ENCODE peak calls at places on chromosomes 12 and 14, in eight cellular contexts. X is thoracic aorta, C is ovary, I is SK-N-SH, P is left ventricle myocardium inferior, E is uterus, K is left lung, U is HCT116. L is an unnamed sample.
A peak's percentile ranks its signal among the peaks of the same experiment; 100 is the strongest.

GRCh38 chr14:105099778-105100177 is 34.5 kb upstream of the GPR132 start:
- DNase-seq in I (no peak), C (no peak), P (no peak), E (no peak), X (no peak), K (no peak), U (no peak), L (no peak)

GRCh38 chr14:99569725-99570541 is 34.1 kb downstream of the CCDC85C start:
- DNase-seq in P (no peak), I (no peak), K (no peak), E (no peak), C (no peak), U (no peak), X (no peak), L (no peak)

GRCh38 chr14:100784523-100785337 is 41.2 kb upstream of the MEG3 start:
- DNase-seq in K (no peak), U (no peak), I (no peak), C (peak; percentile 11), X (no peak), E (no peak), P (no peak), L (no peak)

GRCh38 chr14:94164685-94165431 is 9.3 kb upstream of the PPP4R4 start:
- DNase-seq in C (peak; percentile 44), K (no peak), P (no peak), E (no peak), X (no peak), I (no peak), U (no peak), L (no peak)

GRCh38 chr12:44972746-44973421 is 78.0 kb downstream of the DBX2 start:
- DNase-seq in C (no peak), I (peak; percentile 46), U (peak; percentile 22), K (no peak), E (no peak), X (no peak), P (no peak), L (no peak)

GRCh38 chr14:62179367-62180018 is 417.3 kb downstream of the SNAPC1 start:
- DNase-seq in I (peak; percentile 22), X (no peak), P (peak; percentile 16), K (peak; percentile 35), U (peak; percentile 13), E (peak; percentile 33), C (no peak), L (no peak)

GRCh38 chr12:91551242-91551641 is 368.6 kb upstream of the DCN start:
- DNase-seq in C (no peak), U (no peak), P (no peak), I (no peak), X (no peak), K (no peak), E (no peak), L (no peak)

GRCh38 chr12:81888961-81889360 is 129.8 kb upstream of the PPFIA2 start:
- DNase-seq in I (no peak), X (no peak), C (no peak), E (no peak), U (no peak), P (no peak), K (no peak), L (no peak)

GRCh38 chr12:116027551-116027821 is 250.0 kb downstream of the MED13L start:
- DNase-seq in E (no peak), I (no peak), K (no peak), C (no peak), U (no peak), P (no peak), X (no peak), L (no peak)

GRCh38 chr12:52223411-52224039 is 9.5 kb upstream of the KRT7 start:
- DNase-seq in C (no peak), P (no peak), X (no peak), E (no peak), U (no peak), K (no peak), I (no peak), L (no peak)

GRCh38 chr14:67477926-67478915 is 10.3 kb downstream of the TMEM229B start:
- DNase-seq in C (no peak), I (no peak), K (no peak), P (no peak), U (no peak), X (no peak), E (no peak), L (no peak)

GRCh38 chr14:58152569-58152857 is 500 bp upstream of the ARMH4 start:
- DNase-seq in C (no peak), E (no peak), X (no peak), I (no peak), K (no peak), P (no peak), U (no peak), L (no peak)

GRCh38 chr14:58149196-58149595 is 2.8 kb downstream of the ARMH4 start:
- DNase-seq in C (no peak), E (no peak), X (no peak), I (no peak), P (no peak), U (no peak), K (no peak), L (no peak)

GRCh38 chr14:58150243-58150805 is 1.7 kb downstream of the ARMH4 start:
- DNase-seq in E (no peak), K (no peak), I (no peak), U (no peak), X (no peak), P (no peak), C (no peak), L (no peak)

GRCh38 chr14:58151701-58152568 is at the start of gene ARMH4:
- DNase-seq in I (peak; percentile 85), U (peak; percentile 57), P (peak; percentile 85), K (peak; percentile 88), X (peak; percentile 43), E (peak; percentile 77), C (peak; percentile 89), L (no peak)

DNA sequence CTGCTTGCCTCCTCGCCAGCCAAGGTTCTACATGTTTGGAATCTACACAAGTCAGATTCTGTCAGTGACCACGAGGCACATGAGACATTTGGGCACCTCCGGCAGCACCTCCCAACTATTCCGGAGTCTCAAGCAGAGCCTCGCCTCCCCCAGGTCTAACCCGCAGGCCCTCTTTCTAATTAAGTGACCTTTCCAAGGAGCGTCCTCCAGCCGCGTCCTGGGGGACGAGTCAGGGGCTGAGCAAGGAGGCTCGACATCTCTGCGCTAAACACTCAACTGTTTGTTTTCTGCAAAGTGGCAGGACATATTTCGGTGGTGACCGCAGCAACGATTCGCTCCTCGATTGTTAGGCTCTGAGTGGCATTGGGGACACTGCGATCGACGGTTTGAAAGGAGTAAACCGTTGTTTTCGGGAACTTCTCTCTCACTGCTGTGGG is 731 bp downstream of the ARMH4 start:
- DNase-seq in K (no peak), E (no peak), I (peak; percentile 27), U (no peak), P (no peak), X (no peak), C (peak; percentile 47), L (no peak)
- H3K27ac ChIP-seq in K (no peak overlapping the region), E (peak overlapping the region; percentile 77), I (no peak overlapping the region), U (no peak overlapping the region), P (peak overlapping the region; percentile 83), X (peak overlapping the region; percentile 49), C (peak overlapping the region; percentile 73), L (no peak overlapping the region)

GRCh38 chr12:13164859-13165577 is 31.5 kb upstream of the EMP1 start:
- DNase-seq in U (no peak), X (no peak), I (no peak), C (no peak), K (no peak), P (no peak), E (no peak), L (no peak)
- H3K27ac ChIP-seq in U (peak overlapping the region; percentile 3), X (no peak overlapping the region), I (no peak overlapping the region), C (no peak overlapping the region), K (no peak overlapping the region), P (no peak overlapping the region), E (no peak overlapping the region), L (peak overlapping the region; percentile 90)

GRCh38 chr14:60161176-60162107 is 3.8 kb downstream of the DHRS7 start:
- DNase-seq in E (no peak), C (no peak), I (no peak), X (no peak), U (no peak), K (no peak), P (no peak), L (no peak)

GRCh38 chr14:60164404-60164716 is 838 bp downstream of the DHRS7 start:
- DNase-seq in X (no peak), E (no peak), P (no peak), K (no peak), U (no peak), C (no peak), I (no peak), L (no peak)

GRCh38 chr14:60164717-60165546 is at the start of gene DHRS7:
- DNase-seq in C (peak; percentile 88), P (peak; percentile 90), U (peak; percentile 51), I (peak; percentile 94), E (peak; percentile 80), K (peak; percentile 90), X (peak; percentile 25), L (no peak)

GRCh38 chr14:60165547-60165876 is 314 bp upstream of the DHRS7 start:
- DNase-seq in K (no peak), P (no peak), I (no peak), E (no peak), C (no peak), X (no peak), U (no peak), L (no peak)

DNA sequence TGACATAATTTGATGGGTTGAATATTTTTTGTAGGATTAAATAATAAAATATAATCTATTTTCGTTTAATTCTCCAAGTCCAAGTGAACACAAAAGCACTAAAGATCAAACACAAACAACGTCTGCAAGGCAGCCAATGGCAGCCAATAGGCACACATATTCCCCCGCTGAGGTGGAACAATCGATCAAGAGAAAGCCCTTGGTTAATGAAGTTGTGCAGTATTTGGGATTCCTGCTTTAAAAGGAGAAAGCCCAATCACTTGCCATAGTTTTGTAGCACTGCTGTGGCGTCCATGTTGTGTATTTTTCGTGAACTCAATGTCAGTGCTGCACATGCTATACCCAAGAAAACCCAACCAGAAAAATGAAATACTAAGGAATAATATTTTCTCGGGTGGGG is 1.5 kb downstream of the DHRS7 start:
- DNase-seq in X (no peak), K (no peak), E (no peak), P (no peak), I (no peak), U (no peak), C (no peak), L (no peak)
- H3K27ac ChIP-seq in X (no peak overlapping the region), K (no peak overlapping the region), E (peak overlapping the region; percentile 95), P (peak overlapping the region; percentile 95), I (no peak overlapping the region), U (peak overlapping the region; percentile 91), C (no peak overlapping the region), L (no peak overlapping the region)

DNA sequence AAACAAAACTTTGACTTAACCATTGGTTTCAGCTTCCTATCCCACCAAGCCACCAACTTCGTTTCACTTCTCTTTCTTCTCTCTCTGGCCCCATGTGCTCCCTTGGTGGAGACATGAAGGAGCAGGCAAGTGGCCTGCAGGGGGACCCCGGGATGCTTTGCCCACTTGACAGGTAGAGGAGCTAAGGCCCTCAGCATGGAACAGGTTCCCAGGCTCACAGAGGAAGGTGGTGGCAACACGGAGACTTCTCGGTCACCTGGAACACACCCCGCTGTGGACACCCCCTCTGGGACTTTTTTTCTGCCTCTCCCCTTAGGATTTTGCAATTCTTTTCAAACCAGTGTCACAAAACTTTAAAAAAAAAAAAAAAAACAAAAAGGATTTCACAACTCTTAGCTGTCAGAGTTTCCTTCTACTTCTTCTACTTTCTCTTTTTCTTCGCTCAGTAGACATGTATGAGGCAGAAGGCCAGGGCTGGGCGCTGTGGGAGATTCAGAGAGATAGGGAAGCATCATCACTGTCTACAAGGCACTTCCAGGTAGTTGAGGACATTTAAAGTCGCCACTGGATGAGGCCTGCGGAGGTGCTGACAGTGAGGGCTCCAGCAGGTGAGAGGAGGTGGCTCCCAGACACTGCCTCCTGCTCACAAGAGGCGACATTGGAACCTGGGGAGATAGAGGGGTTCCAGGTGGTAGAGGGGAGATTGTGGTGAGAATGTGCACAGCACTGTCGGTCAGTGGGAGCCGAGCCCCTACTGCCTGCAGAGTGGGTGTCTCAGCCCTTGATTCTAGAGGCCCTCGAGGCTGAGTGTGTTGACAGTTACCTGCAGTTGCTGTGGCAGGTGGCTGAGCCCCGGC is 119.6 kb downstream of the GCH1 start:
- DNase-seq in U (no peak), C (no peak), P (no peak), E (no peak), K (peak; percentile 44), X (no peak), I (no peak), L (no peak)
- H3K27ac ChIP-seq in U (no peak overlapping the region), C (no peak overlapping the region), P (peak overlapping the region; percentile 94), E (no peak overlapping the region), K (no peak overlapping the region), X (peak overlapping the region; percentile 87), I (no peak overlapping the region), L (no peak overlapping the region)

L was measured in esophagus squamous epithelium.